ENCODE peak calls at places on chromosomes 13 and 19, in four cellular contexts. A, S, Y and O are unnamed samples. For H3K27me3, the result is how much of the 10 kb centered on the place peaks cover.

GRCh38 chr13:103948477-103948876 is 882.3 kb upstream of the SLC10A2 start:
- DNase-seq in A (no peak), S (no peak), Y (no peak), O (no peak)

GRCh38 chr13:110521946-110522345 is 39.6 kb downstream of the RAB20 start:
- DNase-seq in A (no peak), S (no peak), Y (no peak), O (no peak)

GRCh38 chr13:43953370-43953769 is 73.7 kb downstream of the LACC1 start:
- DNase-seq in A (no peak), S (no peak), Y (no peak), O (no peak)

GRCh38 chr13:87661471-87661870 is 9.7 kb upstream of the SLITRK5 start:
- DNase-seq in A (no peak), S (no peak), Y (no peak), O (no peak)

GRCh38 chr13:76992548-76993001 is 694 bp downstream of the CLN5 start:
- DNase-seq in A (no peak), S (no peak), Y (no peak), O (no peak)

GRCh38 chr19:8659905-8660304 is 29.5 kb downstream of the NFILZ start:
- DNase-seq in A (no peak), S (no peak), Y (no peak), O (no peak)

GRCh38 chr19:11580665-11581418 is 3.4 kb upstream of the ACP5 start:
- DNase-seq in A (no peak), S (no peak), Y (no peak), O (no peak)

GRCh38 chr19:14686411-14686810 is 3.4 kb upstream of the ZNF333 start:
- DNase-seq in A (no peak), S (no peak), Y (no peak), O (peak)

GRCh38 chr19:17554968-17555479 is 425 bp upstream of the COLGALT1 start:
- DNase-seq in A (no peak), S (no peak), Y (no peak), O (no peak)

GRCh38 chr13:97434417-97435296 is 688 bp downstream of the RAP2A start:
- DNase-seq in A (no peak), S (peak), Y (no peak), O (peak)

GRCh38 chr19:18233224-18233825 is 7.1 kb upstream of the PDE4C start:
- DNase-seq in A (no peak), S (peak), Y (no peak), O (peak)

GRCh38 chr13:82062772-82063171 is 1721.8 kb upstream of the SPRY2 start:
- DNase-seq in A (no peak), S (no peak), Y (no peak), O (no peak)

GRCh38 chr13:102003848-102004570 is 397.8 kb downstream of the FGF14 start:
- DNase-seq in A (no peak), S (no peak), Y (no peak), O (no peak)

GRCh38 chr19:50722248-50723013 is 733 bp upstream of the CLEC11A start:
- DNase-seq in A (no peak), S (no peak), Y (no peak), O (no peak)

GRCh38 chr13:101204270-101205011 is 211.9 kb downstream of the NALCN start:
- DNase-seq in A (no peak), S (no peak), Y (no peak), O (no peak)

GRCh38 chr13:108322206-108322824 is 52.8 kb downstream of the TNFSF13B start:
- DNase-seq in A (no peak), S (no peak), Y (no peak), O (no peak)

GRCh38 chr13:60627071-60627686 is 230.2 kb downstream of the TDRD3 start:
- DNase-seq in A (no peak), S (no peak), Y (peak), O (no peak)

GRCh38 chr13:45068036-45069001 is 52.0 kb upstream of the GTF2F2 start:
- DNase-seq in A (no peak), S (no peak), Y (no peak), O (no peak)

GRCh38 chr13:73325351-73326214 is 266.8 kb downstream of the KLF5 start:
- DNase-seq in A (no peak), S (no peak), Y (no peak), O (no peak)

GRCh38 chr19:35745328-35746086 is at the start of the genes PSENEN and U2AF1L4:
- DNase-seq in A (peak), S (peak), Y (peak), O (peak)

DNA sequence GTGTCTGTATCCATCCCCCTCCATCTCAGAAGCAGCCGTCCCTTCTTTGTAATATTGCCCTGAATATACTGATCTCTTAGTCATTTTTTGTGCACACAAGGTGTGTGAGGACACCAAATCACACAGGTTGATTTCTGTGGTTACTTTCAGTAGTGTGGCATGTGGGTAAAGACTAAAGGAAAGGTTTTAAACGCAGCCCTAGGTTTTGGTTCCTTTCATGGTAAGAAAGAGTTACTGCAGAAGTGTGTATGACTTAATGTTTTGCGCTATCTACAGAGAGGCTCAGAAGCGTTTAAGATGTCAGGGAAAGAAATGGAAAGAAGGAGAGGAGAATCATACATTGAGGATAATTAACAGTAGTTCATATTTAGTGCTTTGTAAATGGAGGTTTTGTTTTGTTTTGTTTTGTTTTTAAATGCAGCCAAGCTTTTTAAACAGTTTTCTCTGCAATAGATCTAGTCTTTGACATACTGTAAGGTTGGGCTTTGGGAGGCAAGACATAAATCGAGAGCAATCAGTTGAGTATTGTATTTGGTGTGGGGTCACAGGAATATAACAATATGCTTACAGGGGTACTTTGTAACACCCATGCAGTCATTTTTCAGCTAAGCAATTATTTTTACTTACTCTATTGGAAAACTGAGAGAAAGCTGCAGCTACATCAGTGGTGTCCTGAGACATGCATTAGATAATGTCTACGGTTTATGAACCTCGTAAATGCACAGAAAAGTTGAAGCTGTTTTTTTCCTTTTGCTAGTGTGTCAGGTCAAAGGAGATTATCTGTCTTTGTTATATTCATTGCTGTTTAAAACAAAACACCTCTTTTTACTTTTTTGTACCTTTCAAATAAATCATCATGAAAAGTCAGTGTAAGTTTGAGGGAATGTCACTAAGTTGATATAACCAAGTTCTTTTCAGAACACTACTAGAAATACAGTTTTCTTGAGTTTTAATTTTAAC is 1.9 kb downstream of the NBEA start:
- DNase-seq in A (no peak), S (no peak), Y (no peak), O (no peak)
- H3K27ac ChIP-seq in A (no peak), S (no peak), Y (no peak), O (no peak)

GRCh38 chr19:39203372-39204341 is at the start of gene SYCN:
- DNase-seq in A (no peak), S (no peak), Y (no peak), O (no peak)
- H3K27me3 ChIP-seq in A (under half), S (under half), Y (under half), O (half or more)

DNA sequence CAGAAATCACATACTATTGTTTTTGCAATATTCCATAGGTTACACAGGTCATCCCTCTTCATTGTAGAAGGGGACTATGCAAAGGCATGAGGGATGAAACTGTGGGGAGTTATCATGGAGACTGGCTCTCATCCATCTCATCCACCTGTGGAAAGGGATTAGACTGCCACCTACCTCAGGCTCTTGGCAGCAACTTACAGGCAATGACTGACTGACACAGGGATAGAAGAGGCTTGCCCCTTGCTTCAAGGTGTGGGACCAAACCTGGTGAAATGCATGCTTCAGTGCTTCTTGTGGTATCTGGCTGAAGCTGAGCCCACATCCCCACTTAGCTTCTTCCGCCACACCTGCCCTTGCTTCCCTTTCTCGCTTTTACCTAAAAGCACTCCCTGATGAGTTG is 341.3 kb downstream of the GPC5 start:
- DNase-seq in A (no peak), S (no peak), Y (no peak), O (no peak)
- H3K27ac ChIP-seq in A (no peak), S (no peak), Y (no peak), O (no peak)

DNA sequence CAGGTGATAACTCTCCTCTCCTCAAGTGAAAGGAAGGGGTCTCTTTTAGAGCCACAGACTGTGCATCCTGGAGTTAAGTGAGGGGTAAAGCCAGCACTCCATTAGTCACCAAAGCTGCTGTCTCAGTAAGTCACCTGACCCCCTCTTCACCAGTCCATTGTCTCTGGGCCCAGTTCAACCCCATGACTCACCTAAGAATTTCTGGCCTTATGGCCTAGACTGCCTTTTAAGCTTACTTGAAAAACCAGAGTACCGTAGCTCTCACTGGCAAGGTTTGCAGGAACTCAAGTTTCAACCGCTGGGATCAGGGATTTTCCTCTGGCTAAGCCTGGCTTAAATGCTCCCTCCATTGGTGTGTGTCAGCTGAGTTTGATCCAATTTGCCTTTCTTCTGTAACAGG is 23.4 kb upstream of the EID2 start:
- DNase-seq in A (no peak), S (no peak), Y (no peak), O (no peak)
- H3K27me3 ChIP-seq in A (under half), S (under half), Y (under half), O (under half)

GRCh38 chr19:38720559-38721236 is 23.6 kb downstream of the CAPN12 start:
- DNase-seq in A (no peak), S (no peak), Y (no peak), O (no peak)
- H3K27ac ChIP-seq in A (peak), S (no peak), Y (no peak), O (no peak)

GRCh38 chr13:74816737-74817136 is 665.2 kb downstream of the TBC1D4 start:
- DNase-seq in A (no peak), S (no peak), Y (no peak), O (no peak)
- H3K27me3 ChIP-seq in A (under half), S (under half), Y (under half), O (under half)